ENCODE peak calls at places on chromosomes 1 and 21, in five cellular contexts. One of them, this sample, is unnamed. For H3K4me1, the result is how much of the 10 kb centered on the place peaks cover.

GRCh38 chr1:187617776-187618175 is 789.0 kb downstream of the PLA2G4A start:
- DNase-seq in body of pancreas: no peak
- DNase-seq in tibial nerve: no peak
- DNase-seq in cardiac muscle cell: no peak
- DNase-seq in A673: no peak
- DNase-seq in this sample: no peak

GRCh38 chr1:93448292-93448982 is 519 bp downstream of the FNBP1L start:
- DNase-seq in body of pancreas: peak
- DNase-seq in tibial nerve: no peak
- DNase-seq in cardiac muscle cell: peak
- DNase-seq in A673: peak
- DNase-seq in this sample: no peak

GRCh38 chr1:119141020-119141424 is 569 bp upstream of the WARS2 start:
- DNase-seq in body of pancreas: peak
- DNase-seq in tibial nerve: peak
- DNase-seq in cardiac muscle cell: no peak
- DNase-seq in A673: peak
- DNase-seq in this sample: no peak

GRCh38 chr1:20358761-20359263 is 68.1 kb downstream of the VWA5B1 start:
- DNase-seq in body of pancreas: peak
- DNase-seq in tibial nerve: no peak
- DNase-seq in cardiac muscle cell: peak
- DNase-seq in A673: peak
- DNase-seq in this sample: no peak

GRCh38 chr1:178495158-178495557 is 1.6 kb downstream of the CLEC20A start:
- DNase-seq in body of pancreas: no peak
- DNase-seq in tibial nerve: no peak
- DNase-seq in cardiac muscle cell: no peak
- DNase-seq in A673: no peak
- DNase-seq in this sample: no peak

GRCh38 chr21:38234395-38235142 is 22.2 kb upstream of the KCNJ15 start:
- DNase-seq in body of pancreas: peak
- DNase-seq in tibial nerve: no peak
- DNase-seq in cardiac muscle cell: no peak
- DNase-seq in A673: no peak
- DNase-seq in this sample: no peak

GRCh38 chr1:10623391-10624145 is 148.8 kb downstream of the PEX14 start:
- DNase-seq in body of pancreas: no peak
- DNase-seq in tibial nerve: no peak
- DNase-seq in cardiac muscle cell: no peak
- DNase-seq in A673: no peak
- DNase-seq in this sample: peak

GRCh38 chr1:9785406-9785805 is 38.4 kb downstream of the CLSTN1 start:
- DNase-seq in body of pancreas: no peak
- DNase-seq in tibial nerve: no peak
- DNase-seq in cardiac muscle cell: no peak
- DNase-seq in A673: no peak
- DNase-seq in this sample: no peak

GRCh38 chr21:22575165-22575584 is 1577.0 kb downstream of the NCAM2 start:
- DNase-seq in body of pancreas: no peak
- DNase-seq in tibial nerve: no peak
- DNase-seq in cardiac muscle cell: peak
- DNase-seq in A673: peak
- DNase-seq in this sample: no peak

GRCh38 chr1:205563927-205564441 is 59.5 kb downstream of the CDK18 start:
- DNase-seq in body of pancreas: no peak
- DNase-seq in tibial nerve: no peak
- DNase-seq in cardiac muscle cell: no peak
- DNase-seq in A673: no peak
- DNase-seq in this sample: peak

GRCh38 chr1:23304140-23304620 is 39.9 kb downstream of the HNRNPR start:
- DNase-seq in body of pancreas: no peak
- DNase-seq in tibial nerve: no peak
- DNase-seq in cardiac muscle cell: no peak
- DNase-seq in A673: no peak
- DNase-seq in this sample: no peak

GRCh38 chr21:45139473-45139872 is 65.1 kb downstream of the ADARB1 start:
- DNase-seq in body of pancreas: no peak
- DNase-seq in tibial nerve: no peak
- DNase-seq in cardiac muscle cell: no peak
- DNase-seq in A673: no peak
- DNase-seq in this sample: no peak

DNA sequence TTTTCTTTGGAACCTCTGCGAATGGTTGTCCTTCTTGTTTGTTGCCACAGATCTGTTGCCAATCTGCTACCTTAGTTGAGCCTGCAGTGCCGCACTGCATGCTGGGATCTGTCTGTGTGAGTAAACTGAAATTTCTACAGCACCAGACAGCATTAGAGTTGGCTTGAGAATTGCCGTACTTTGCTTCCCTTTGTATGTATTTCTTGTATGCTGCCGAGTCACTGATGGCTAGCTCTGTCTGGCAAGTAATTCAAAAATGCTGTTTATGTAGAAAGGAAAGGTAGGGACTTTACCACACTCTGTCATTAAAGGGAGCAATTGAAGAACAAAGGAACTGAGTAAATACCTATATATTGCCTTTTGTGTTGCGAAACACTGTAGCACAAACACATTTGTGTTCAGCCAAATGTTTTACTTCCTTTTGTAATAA is 857.4 kb downstream of the USP25 start:
- DNase-seq in body of pancreas: peak
- DNase-seq in tibial nerve: peak
- DNase-seq in cardiac muscle cell: no peak
- DNase-seq in A673: peak
- DNase-seq in this sample: peak
- H3K27ac ChIP-seq in body of pancreas: peak
- H3K27ac ChIP-seq in tibial nerve: peak
- H3K27ac ChIP-seq in cardiac muscle cell: no peak
- H3K27ac ChIP-seq in A673: no peak
- H3K27ac ChIP-seq in this sample: peak

DNA sequence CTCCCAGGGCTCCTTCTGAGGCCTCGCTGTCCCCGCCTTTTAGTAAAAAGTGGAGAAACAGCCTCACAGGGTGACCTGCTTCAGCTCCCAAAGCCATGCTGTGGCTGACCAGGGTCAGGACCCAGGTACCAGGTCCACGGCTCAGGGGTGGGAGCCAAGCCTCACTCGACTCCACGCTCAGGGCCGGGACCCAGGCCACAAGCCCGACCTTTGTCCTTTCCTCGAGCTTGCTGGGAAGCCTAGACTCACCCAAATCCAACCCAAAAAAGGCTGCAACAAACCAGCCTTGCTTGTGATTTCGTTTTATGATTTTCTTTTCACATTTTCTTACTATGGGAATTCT is 59.6 kb upstream of the PDE9A start:
- DNase-seq in body of pancreas: no peak
- DNase-seq in tibial nerve: no peak
- DNase-seq in cardiac muscle cell: no peak
- DNase-seq in A673: no peak
- DNase-seq in this sample: no peak
- H3K4me1 ChIP-seq in body of pancreas: under half
- H3K4me1 ChIP-seq in tibial nerve: under half
- H3K4me1 ChIP-seq in cardiac muscle cell: under half
- H3K4me1 ChIP-seq in A673: under half
- H3K4me1 ChIP-seq in this sample: under half

GRCh38 chr1:182633031-182633430 is 28.8 kb upstream of the RGS16 start:
- DNase-seq in body of pancreas: no peak
- DNase-seq in tibial nerve: no peak
- DNase-seq in cardiac muscle cell: no peak
- DNase-seq in A673: no peak
- DNase-seq in this sample: no peak

GRCh38 chr1:182635871-182636270 is 31.7 kb upstream of the RGS16 start:
- DNase-seq in body of pancreas: no peak
- DNase-seq in tibial nerve: no peak
- DNase-seq in cardiac muscle cell: no peak
- DNase-seq in A673: no peak
- DNase-seq in this sample: no peak

GRCh38 chr1:182631954-182632353 is 27.8 kb upstream of the RGS16 start:
- DNase-seq in body of pancreas: no peak
- DNase-seq in tibial nerve: no peak
- DNase-seq in cardiac muscle cell: no peak
- DNase-seq in A673: no peak
- DNase-seq in this sample: no peak

GRCh38 chr1:182634306-182635072 is 30.3 kb upstream of the RGS16 start:
- DNase-seq in body of pancreas: no peak
- DNase-seq in tibial nerve: no peak
- DNase-seq in cardiac muscle cell: no peak
- DNase-seq in A673: no peak
- DNase-seq in this sample: no peak

DNA sequence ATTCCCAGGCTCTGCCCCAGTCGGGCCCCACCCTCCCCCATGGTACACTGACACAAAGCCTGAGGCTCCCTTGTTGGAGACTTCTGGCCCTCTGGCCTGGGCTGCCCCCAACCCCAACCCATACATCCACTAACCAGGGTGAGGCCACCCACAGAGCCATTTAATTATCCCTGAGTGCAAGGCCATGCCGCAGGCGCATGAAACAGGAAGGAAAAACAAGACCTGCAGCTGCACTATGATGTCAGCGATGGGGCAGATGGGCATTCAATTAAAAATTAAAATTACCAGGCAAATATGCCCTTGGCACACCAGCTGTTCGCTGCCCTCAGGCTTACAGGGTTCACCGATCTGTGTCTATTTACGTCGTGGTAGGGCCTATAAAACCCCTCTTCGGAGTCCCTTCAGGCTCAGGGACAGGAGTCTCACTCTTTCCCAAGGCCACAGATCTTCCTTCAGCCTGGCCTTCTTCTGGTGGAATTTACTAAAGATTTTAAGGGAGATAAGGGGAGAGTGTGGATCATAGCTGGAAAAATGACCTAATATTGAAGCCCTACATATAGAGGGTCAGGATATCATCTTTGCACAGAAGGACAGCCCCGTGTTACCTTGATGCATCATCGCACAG is 29.6 kb upstream of the RGS16 start:
- DNase-seq in body of pancreas: no peak
- DNase-seq in tibial nerve: no peak
- DNase-seq in cardiac muscle cell: no peak
- DNase-seq in A673: no peak
- DNase-seq in this sample: no peak
- H3K27ac ChIP-seq in body of pancreas: no peak
- H3K27ac ChIP-seq in tibial nerve: no peak
- H3K27ac ChIP-seq in cardiac muscle cell: no peak
- H3K27ac ChIP-seq in A673: no peak
- H3K27ac ChIP-seq in this sample: no peak

GRCh38 chr1:154943649-154944421 is 7.3 kb upstream of the PMVK start:
- DNase-seq in body of pancreas: no peak
- DNase-seq in tibial nerve: peak
- DNase-seq in cardiac muscle cell: peak
- DNase-seq in A673: peak
- DNase-seq in this sample: no peak
- H3K4me1 ChIP-seq in body of pancreas: under half
- H3K4me1 ChIP-seq in tibial nerve: under half
- H3K4me1 ChIP-seq in cardiac muscle cell: under half
- H3K4me1 ChIP-seq in A673: under half
- H3K4me1 ChIP-seq in this sample: under half

This sample was measured in breast epithelium.